ENCODE peak calls at places on chromosomes 4 and X, in seven cellular contexts. X is sciatic nerve, I is HepG2, F is H7, Q is K562, D is caudate nucleus, G is mucosa of descending colon. Z is an unnamed sample.

GRCh38 chr4:10608501-10609219 is 75.9 kb downstream of the CLNK start:
- DNase-seq in G (no peak), D (no peak), I (no peak), X (no peak), F (no peak), Q (no peak), Z (no peak)

GRCh38 chr4:8403173-8403753 is 37.3 kb downstream of the ACOX3 start:
- DNase-seq in Q (peak; percentile 89), X (peak; percentile 95), D (peak; percentile 78), I (peak; percentile 48), G (no peak), F (peak; percentile 98), Z (peak; percentile 94)

GRCh38 chrX:83004012-83004411 is 504.1 kb upstream of the POU3F4 start:
- DNase-seq in Q (no peak), D (no peak), I (no peak), F (no peak), G (no peak), X (no peak), Z (no peak)

GRCh38 chrX:115531818-115532403 is 29.1 kb upstream of the PLS3 start:
- DNase-seq in Q (no peak), D (no peak), G (no peak), X (no peak), F (no peak), I (no peak), Z (no peak)

GRCh38 chrX:68833855-68834331 is 5.1 kb downstream of the EFNB1 start:
- DNase-seq in D (no peak), I (no peak), F (peak; percentile 18), G (peak; percentile 67), Q (no peak), X (peak; percentile 45), Z (no peak)

GRCh38 chr4:27648416-27648815 is 787.8 kb downstream of the STIM2 start:
- DNase-seq in I (no peak), D (no peak), Q (no peak), X (no peak), F (no peak), G (no peak), Z (no peak)

GRCh38 chrX:66633541-66633940 is 5.3 kb downstream of the EDA2R start:
- DNase-seq in Q (no peak), X (no peak), I (no peak), G (no peak), D (no peak), F (no peak), Z (no peak)

GRCh38 chrX:75303795-75304194 is 29.9 kb downstream of the UPRT start:
- DNase-seq in F (no peak), D (no peak), X (no peak), I (no peak), Q (no peak), G (no peak), Z (no peak)

GRCh38 chr4:166726832-166727231 is 507.5 kb downstream of the SPOCK3 start:
- DNase-seq in X (no peak), I (no peak), G (no peak), D (no peak), Q (no peak), F (no peak), Z (no peak)

GRCh38 chr4:54784188-54784671 is 126.5 kb downstream of the KIT start:
- DNase-seq in G (peak; percentile 72), X (peak; percentile 84), D (peak; percentile 84), Q (peak; percentile 11), I (no peak), F (no peak), Z (no peak)

GRCh38 chr4:61173799-61174198 is 26.3 kb upstream of the ADGRL3 start:
- DNase-seq in I (no peak), Q (no peak), F (no peak), G (no peak), X (no peak), D (no peak), Z (no peak)

GRCh38 chr4:101279377-101279871 is 67.9 kb downstream of the PPP3CA start:
- DNase-seq in X (peak; percentile 66), Q (no peak), F (no peak), D (no peak), G (no peak), I (no peak), Z (no peak)

GRCh38 chrX:15930585-15930984 is 76.0 kb upstream of the AP1S2 start:
- DNase-seq in I (no peak), Q (no peak), F (peak; percentile 56), X (no peak), D (no peak), G (no peak), Z (no peak)

GRCh38 chr4:1041147-1041935 is 29.9 kb downstream of the FGFRL1 start:
- DNase-seq in G (peak; percentile 55), X (no peak), Q (peak; percentile 84), F (peak; percentile 84), D (no peak), I (no peak), Z (no peak)

GRCh38 chr4:6942238-6942800 is 32.7 kb downstream of the TBC1D14 start:
- DNase-seq in F (no peak), G (peak; percentile 66), Q (peak; percentile 56), X (no peak), I (no peak), D (no peak), Z (no peak)

GRCh38 chrX:15877380-15877779 is 22.8 kb upstream of the AP1S2 start:
- DNase-seq in G (no peak), X (no peak), F (no peak), D (no peak), I (no peak), Q (no peak), Z (no peak)

GRCh38 chrX:17655232-17656034 is 81.9 kb upstream of the SCML1 start:
- DNase-seq in D (peak; percentile 4), I (no peak), Q (no peak), F (peak; percentile 76), X (no peak), G (peak; percentile 42), Z (no peak)

GRCh38 chrX:68443155-68443868 is 10.0 kb upstream of the OPHN1 start:
- DNase-seq in X (no peak), I (peak; percentile 6), G (no peak), F (no peak), Q (no peak), D (no peak), Z (no peak)

GRCh38 chr4:66294626-66295025 is 624.3 kb upstream of the EPHA5 start:
- DNase-seq in Q (no peak), F (no peak), X (no peak), D (no peak), G (no peak), I (no peak), Z (no peak)

GRCh38 chrX:104098151-104098808 is 14.0 kb upstream of the ZCCHC18 start:
- DNase-seq in F (peak; percentile 48), X (no peak), I (peak; percentile 22), G (no peak), D (peak; percentile 67), Q (peak; percentile 32), Z (peak; percentile 24)

GRCh38 chr4:76687730-76688441 is 210.1 kb downstream of the SOWAHB start:
- DNase-seq in D (no peak), Q (no peak), F (no peak), I (no peak), X (no peak), G (no peak), Z (no peak)

GRCh38 chr4:53490965-53491622 is 100.2 kb downstream of the LNX1 start:
- DNase-seq in F (peak; percentile 30), X (no peak), Q (peak; percentile 42), G (no peak), D (no peak), I (peak; percentile 40), Z (peak; percentile 37)

GRCh38 chrX:153554519-153555167 is 37.2 kb downstream of the ATP2B3 start:
- DNase-seq in I (peak; percentile 27), D (peak; percentile 76), F (peak; percentile 92), X (peak; percentile 85), G (no peak), Q (peak; percentile 68), Z (peak; percentile 79)

GRCh38 chr4:152352645-152353116 is 183.2 kb downstream of the FBXW7 start:
- DNase-seq in D (peak; percentile 80), X (peak; percentile 67), G (peak; percentile 34), Q (no peak), F (peak; percentile 2), I (peak; percentile 46), Z (peak; percentile 9)

GRCh38 chrX:129654652-129655546 is at the start of gene APLN:
- DNase-seq in D (peak; percentile 40), I (no peak), X (peak; percentile 80), F (peak; percentile 86), G (peak; percentile 55), Q (peak; percentile 38), Z (peak; percentile 32)

GRCh38 chr4:133178960-133179359 is 29.9 kb downstream of the PCDH10 start:
- DNase-seq in I (no peak), X (no peak), F (no peak), Q (no peak), G (no peak), D (no peak), Z (no peak)

GRCh38 chr4:168856312-168856711 is 153.7 kb downstream of the CBR4 start:
- DNase-seq in Q (no peak), D (no peak), F (no peak), G (no peak), I (no peak), X (no peak), Z (no peak)

GRCh38 chr4:183610033-183610432 is 49.0 kb downstream of the RWDD4 start:
- DNase-seq in Q (peak; percentile 52), X (no peak), I (no peak), F (no peak), G (no peak), D (no peak), Z (no peak)

GRCh38 chr4:108359936-108360681 is 191.4 kb upstream of the LEF1 start:
- DNase-seq in D (no peak), I (no peak), G (no peak), F (no peak), X (no peak), Q (peak; percentile 43), Z (no peak)

GRCh38 chrX:1093586-1094538 is 118.6 kb downstream of the CRLF2 start:
- DNase-seq in I (no peak), D (no peak), X (peak; percentile 30), F (peak; percentile 22), G (no peak), Q (no peak), Z (no peak)

GRCh38 chrX:10356979-10357378 is 200.2 kb downstream of the CLCN4 start:
- DNase-seq in I (no peak), Q (no peak), G (no peak), D (no peak), F (no peak), X (no peak), Z (no peak)

GRCh38 chrX:139702658-139703057 is 5.3 kb downstream of the MCF2 start:
- DNase-seq in X (no peak), D (no peak), Q (no peak), G (no peak), I (no peak), F (no peak), Z (no peak)

GRCh38 chr4:144174401-144175067 is 34.0 kb upstream of the GYPA start:
- DNase-seq in G (no peak), D (no peak), I (peak; percentile 22), Q (peak; percentile 18), F (peak; percentile 18), X (no peak), Z (peak; percentile 6)

GRCh38 chr4:152936446-152937279 is 540 bp downstream of the FHDC1 start:
- DNase-seq in I (no peak), X (peak; percentile 66), G (peak; percentile 70), D (no peak), Q (peak; percentile 44), F (peak; percentile 92), Z (peak; percentile 47)

GRCh38 chrX:141638601-141639000 is 49.1 kb downstream of the SPANXA2 start:
- DNase-seq in X (no peak), G (no peak), Q (no peak), D (peak; percentile 1), I (no peak), F (no peak), Z (no peak)

GRCh38 chrX:70592091-70592490 is 147.5 kb downstream of the DLG3 start:
- DNase-seq in F (no peak), I (no peak), Q (no peak), G (no peak), D (no peak), X (no peak), Z (no peak)

GRCh38 chr4:151690164-151690856 is 70.5 kb downstream of the GATB start:
- DNase-seq in Q (no peak), G (no peak), F (no peak), X (no peak), I (no peak), D (no peak), Z (no peak)

Z was measured in HuH-7.